ENCODE peak calls at places on chromosomes 13 and 19, in six cellular contexts. J is NCI-H345, I is M059J, M is NCI-H774, U is SHP77, W is C1 segment of cervical spinal cord. T is an unnamed sample.

GRCh38 chr19:35775046-35775297 is 392 bp upstream of the ARHGAP33 start:
- DNase-seq in J (no peak), I (no peak), M (no peak), U (no peak), W (no peak), T (no peak)

GRCh38 chr13:42048625-42049453 is at the start of gene DGKH:
- DNase-seq in J (peak; percentile 78), I (peak; percentile 66), M (peak; percentile 28), U (peak; percentile 63), W (peak; percentile 64), T (peak; percentile 87)

GRCh38 chr19:2631213-2631821 is 71.2 kb downstream of the GNG7 start:
- DNase-seq in J (no peak), I (peak; percentile 26), M (no peak), U (peak; percentile 28), W (no peak), T (no peak)

GRCh38 chr19:37309834-37310575 is 60.9 kb upstream of the ZNF527 start:
- DNase-seq in J (peak; percentile 45), I (no peak), M (no peak), U (peak; percentile 28), W (no peak), T (peak; percentile 36)

GRCh38 chr13:112984954-112985802 is 16.2 kb downstream of the MCF2L start:
- DNase-seq in J (no peak), I (no peak), M (peak; percentile 71), U (peak; percentile 32), W (no peak), T (peak; percentile 93)

GRCh38 chr19:37594064-37594981 is at the start of the genes ZNF540 and ZNF571:
- DNase-seq in J (peak; percentile 100), I (peak; percentile 93), M (peak; percentile 94), U (peak; percentile 99), W (peak; percentile 75), T (peak; percentile 99)

GRCh38 chr13:80547885-80548284 is 207.0 kb upstream of the SPRY2 start:
- DNase-seq in J (no peak), I (no peak), M (no peak), U (no peak), W (no peak), T (no peak)

GRCh38 chr13:80716610-80717081 is 375.7 kb upstream of the SPRY2 start:
- DNase-seq in J (peak; percentile 60), I (no peak), M (no peak), U (peak; percentile 51), W (no peak), T (peak; percentile 83)

GRCh38 chr13:44786724-44787123 is 202.5 kb downstream of the NUFIP1 start:
- DNase-seq in J (no peak), I (no peak), M (no peak), U (no peak), W (no peak), T (no peak)

GRCh38 chr19:44176590-44176989 is 11.7 kb downstream of the ZNF226 start:
- DNase-seq in J (no peak), I (peak; percentile 21), M (no peak), U (no peak), W (no peak), T (no peak)

GRCh38 chr13:40520916-40521315 is 145.5 kb downstream of the FOXO1 start:
- DNase-seq in J (no peak), I (no peak), M (no peak), U (no peak), W (no peak), T (no peak)

GRCh38 chr13:30645629-30646028 is 27.9 kb downstream of the USPL1 start:
- DNase-seq in J (no peak), I (no peak), M (no peak), U (no peak), W (no peak), T (no peak)

GRCh38 chr19:53055117-53055516 is 10.6 kb downstream of the ERVV-2 start:
- DNase-seq in J (no peak), I (peak; percentile 40), M (no peak), U (no peak), W (no peak), T (no peak)

GRCh38 chr19:49677232-49677881 is at the start of gene PRMT1:
- DNase-seq in J (peak; percentile 38), I (peak; percentile 30), M (peak; percentile 30), U (no peak), W (peak; percentile 53), T (peak; percentile 90)

GRCh38 chr19:41927810-41928192 is 448 bp downstream of the ERFL start:
- DNase-seq in J (no peak), I (no peak), M (no peak), U (no peak), W (no peak), T (peak; percentile 36)

GRCh38 chr19:38708413-38709024 is 35.8 kb downstream of the CAPN12 start:
- DNase-seq in J (no peak), I (no peak), M (no peak), U (no peak), W (no peak), T (no peak)

GRCh38 chr19:40689339-40690049 is 957 bp downstream of the NUMBL start:
- DNase-seq in J (peak; percentile 52), I (peak; percentile 26), M (no peak), U (peak; percentile 44), W (no peak), T (peak; percentile 80)

GRCh38 chr13:84648069-84648640 is 765.9 kb upstream of the SLITRK1 start:
- DNase-seq in J (no peak), I (no peak), M (no peak), U (no peak), W (no peak), T (peak; percentile 2)

GRCh38 chr19:13610042-13610691 is 103.9 kb upstream of the CACNA1A start:
- DNase-seq in J (peak; percentile 99), I (no peak), M (peak; percentile 96), U (peak; percentile 91), W (no peak), T (peak; percentile 100)

GRCh38 chr13:65387743-65388347 is 1842.3 kb downstream of the PCDH9 start:
- DNase-seq in J (no peak), I (no peak), M (no peak), U (no peak), W (no peak), T (no peak)

GRCh38 chr19:49564616-49565045 is 15.7 kb downstream of the NOSIP start:
- DNase-seq in J (no peak), I (no peak), M (no peak), U (no peak), W (no peak), T (no peak)

GRCh38 chr13:80039000-80039399 is 301.9 kb downstream of the SPRY2 start:
- DNase-seq in J (no peak), I (no peak), M (no peak), U (no peak), W (no peak), T (no peak)

GRCh38 chr13:34678154-34678553 is 263.9 kb upstream of the NBEA start:
- DNase-seq in J (no peak), I (peak; percentile 82), M (no peak), U (no peak), W (no peak), T (no peak)

GRCh38 chr19:2949939-2950285 is 5.1 kb upstream of the ZNF77 start:
- DNase-seq in J (no peak), I (peak; percentile 53), M (no peak), U (no peak), W (no peak), T (peak; percentile 51)

GRCh38 chr13:99687728-99688397 is 186.6 kb downstream of the TM9SF2 start:
- DNase-seq in J (no peak), I (peak; percentile 7), M (no peak), U (no peak), W (no peak), T (peak; percentile 91)

GRCh38 chr13:110303644-110304043 is 3.3 kb downstream of the COL4A1 start:
- DNase-seq in J (no peak), I (no peak), M (no peak), U (no peak), W (no peak), T (no peak)